ENCODE peak calls at places on chromosomes 16 and 17, in nine cellular contexts. Q, N, Y, C, L, W, Z, S and J are unnamed samples.
A peak's percentile ranks its signal among the peaks of the same experiment; 100 is the strongest.

GRCh38 chr17:77696151-77696719 is 262.3 kb upstream of the TNRC6C start:
- DNase-seq in Q (no peak), N (no peak), Y (no peak), C (peak; percentile 79), L (peak; percentile 30), W (peak; percentile 6), Z (no peak), S (no peak), J (no peak)

GRCh38 chr17:78300962-78301820 is 58.7 kb downstream of the SOCS3 start:
- DNase-seq in Q (no peak), N (no peak), Y (peak; percentile 36), C (no peak), L (no peak), W (no peak), Z (peak; percentile 37), S (no peak), J (no peak)

GRCh38 chr17:73769480-73769879 is 125.2 kb upstream of the SDK2 start:
- DNase-seq in Q (no peak), N (no peak), Y (no peak), C (no peak), L (no peak), W (no peak), Z (no peak), S (no peak), J (no peak)

GRCh38 chr16:50485232-50485631 is 63.0 kb upstream of the NKD1 start:
- DNase-seq in Q (no peak), N (no peak), Y (no peak), C (no peak), L (no peak), W (no peak), Z (no peak), S (no peak), J (no peak)

GRCh38 chr17:67128700-67129099 is 84.3 kb downstream of the CACNG1 start:
- DNase-seq in Q (no peak), N (no peak), Y (no peak), C (no peak), L (no peak), W (no peak), Z (no peak), S (no peak), J (no peak)

GRCh38 chr17:76204277-76204676 is 36.0 kb downstream of the RNF157 start:
- DNase-seq in Q (no peak), N (no peak), Y (no peak), C (no peak), L (no peak), W (no peak), Z (no peak), S (no peak), J (peak; percentile 50)

GRCh38 chr17:39547713-39548478 is 59.8 kb downstream of the NEUROD2 start:
- DNase-seq in Q (peak; percentile 65), N (peak; percentile 70), Y (peak; percentile 15), C (peak; percentile 59), L (peak; percentile 56), W (peak; percentile 78), Z (peak; percentile 90), S (peak; percentile 78), J (peak; percentile 55)

GRCh38 chr16:89102035-89102776 is 8.6 kb downstream of the ACSF3 start:
- DNase-seq in Q (no peak), N (peak; percentile 18), Y (no peak), C (no peak), L (no peak), W (no peak), Z (no peak), S (peak; percentile 79), J (no peak)

DNA sequence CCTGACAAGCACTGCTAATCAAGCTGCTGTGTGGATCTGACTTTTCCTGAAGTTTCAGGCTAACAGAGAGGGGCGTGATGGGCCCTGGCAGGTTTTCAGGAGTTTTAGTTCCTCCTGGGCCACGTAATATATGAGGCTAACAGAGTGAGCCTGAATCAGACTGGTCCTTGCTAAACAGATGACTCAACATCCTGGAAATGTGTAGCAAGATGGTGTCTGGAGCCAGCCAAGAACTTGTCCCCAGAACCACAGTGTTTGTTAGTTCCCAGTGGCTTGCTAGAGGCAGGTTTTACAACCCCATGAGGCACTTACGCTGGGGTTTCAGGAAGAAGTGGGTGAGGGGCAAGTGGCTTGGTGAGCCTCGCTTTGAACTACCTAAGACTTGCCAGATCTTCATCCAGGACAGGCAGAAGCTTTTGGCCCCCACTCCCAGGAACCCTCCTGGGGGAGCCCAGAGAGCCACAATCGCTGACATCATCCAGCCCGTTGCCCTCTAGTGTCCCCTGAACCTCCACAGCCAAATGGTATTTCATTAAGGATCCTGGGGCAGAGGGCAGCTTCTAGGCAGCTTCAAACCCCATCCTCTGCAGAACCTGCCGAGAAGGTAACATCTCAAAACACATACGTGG is 15.9 kb downstream of the TMEM92 start:
- DNase-seq in Q (no peak), N (peak; percentile 90), Y (peak; percentile 55), C (no peak), L (no peak), W (peak; percentile 79), Z (no peak), S (peak; percentile 82), J (peak; percentile 87)
- H3K27ac ChIP-seq in Q (no peak overlapping the region), N (peak overlapping the region; percentile 96), Y (peak overlapping the region; percentile 72), C (no peak overlapping the region), L (no peak overlapping the region), W (peak overlapping the region; percentile 83), Z (no peak overlapping the region), S (peak overlapping the region; percentile 43), J (peak overlapping the region; percentile 56)

DNA sequence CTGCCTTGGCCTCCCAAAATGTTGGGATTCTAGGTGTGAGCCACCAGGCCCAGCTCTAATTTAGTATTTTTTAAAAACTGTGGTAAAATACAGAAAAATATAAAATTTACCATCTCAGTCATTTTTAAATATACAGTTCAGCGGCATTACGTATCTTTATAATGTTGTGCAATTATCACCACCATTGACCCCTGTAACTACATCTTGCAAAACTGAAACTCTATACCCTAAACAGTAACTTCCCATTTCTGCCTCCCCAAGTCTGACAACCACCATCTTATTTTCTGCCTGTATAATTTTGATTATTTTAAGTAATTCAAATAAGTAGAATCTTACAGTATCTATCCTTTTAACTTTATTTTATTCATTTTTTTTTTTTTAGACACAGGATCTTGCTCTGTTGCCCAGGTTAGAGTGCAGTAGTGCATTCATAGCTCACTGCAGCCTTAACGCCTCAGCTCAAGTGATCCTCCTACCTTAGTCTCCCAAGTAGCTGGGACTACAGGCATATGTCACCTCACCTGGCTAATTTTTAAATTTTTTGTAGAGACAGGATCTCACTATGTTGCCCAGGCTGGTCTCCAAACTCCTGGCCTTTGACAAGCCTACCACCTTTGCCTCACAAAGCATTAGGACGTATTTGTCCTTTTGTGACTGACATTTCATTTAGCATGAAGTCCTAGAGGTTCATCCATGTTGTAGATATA is 10.9 kb upstream of the GGA2 start:
- DNase-seq in Q (no peak), N (no peak), Y (no peak), C (no peak), L (no peak), W (no peak), Z (peak; percentile 50), S (no peak), J (no peak)
- H3K36me3 ChIP-seq in Q (no peaks in the 10 kb centered on the region), N (peaks cover 3% of the 10 kb centered on the region), Y (peaks cover 17% of the 10 kb centered on the region), C (no peaks in the 10 kb centered on the region), L (peaks cover 21% of the 10 kb centered on the region), W (peaks cover 34% of the 10 kb centered on the region), Z (peaks cover 48% of the 10 kb centered on the region), S (no peaks in the 10 kb centered on the region), J (peaks cover 50% of the 10 kb centered on the region)

GRCh38 chr16:10599626-10600025 is 19.2 kb upstream of the EMP2 start:
- DNase-seq in Q (no peak), N (no peak), Y (no peak), C (no peak), L (no peak), W (no peak), Z (peak; percentile 62), S (no peak), J (no peak)

GRCh38 chr16:10597184-10597583 is 16.8 kb upstream of the EMP2 start:
- DNase-seq in Q (no peak), N (no peak), Y (no peak), C (no peak), L (no peak), W (no peak), Z (no peak), S (no peak), J (no peak)

GRCh38 chr16:10601444-10602401 is 21.3 kb upstream of the EMP2 start:
- DNase-seq in Q (no peak), N (no peak), Y (no peak), C (no peak), L (peak; percentile 85), W (peak; percentile 85), Z (no peak), S (peak; percentile 68), J (no peak)

GRCh38 chr16:10598157-10598556 is 17.8 kb upstream of the EMP2 start:
- DNase-seq in Q (no peak), N (no peak), Y (no peak), C (no peak), L (no peak), W (peak; percentile 83), Z (no peak), S (peak; percentile 92), J (no peak)

GRCh38 chr16:10600792-10601443 is 20.5 kb upstream of the EMP2 start:
- DNase-seq in Q (no peak), N (no peak), Y (no peak), C (no peak), L (no peak), W (peak; percentile 67), Z (no peak), S (no peak), J (no peak)
- H3K27ac ChIP-seq in Q (no peak overlapping the region), N (no peak overlapping the region), Y (no peak overlapping the region), C (no peak overlapping the region), L (peak overlapping the region; percentile 99), W (peak overlapping the region; percentile 70), Z (no peak overlapping the region), S (no peak overlapping the region), J (no peak overlapping the region)

GRCh38 chr16:84068783-84069464 is 26.3 kb upstream of the SLC38A8 start:
- DNase-seq in Q (no peak), N (no peak), Y (no peak), C (no peak), L (no peak), W (no peak), Z (no peak), S (no peak), J (no peak)

GRCh38 chr16:84068041-84068440 is 25.4 kb upstream of the SLC38A8 start:
- DNase-seq in Q (no peak), N (no peak), Y (no peak), C (no peak), L (no peak), W (no peak), Z (no peak), S (no peak), J (no peak)

GRCh38 chr16:84072014-84072413 is 29.4 kb upstream of the SLC38A8 start:
- DNase-seq in Q (no peak), N (no peak), Y (no peak), C (no peak), L (no peak), W (no peak), Z (no peak), S (no peak), J (no peak)

GRCh38 chr16:84069540-84069939 is 26.9 kb upstream of the SLC38A8 start:
- DNase-seq in Q (no peak), N (peak; percentile 67), Y (no peak), C (no peak), L (no peak), W (no peak), Z (no peak), S (no peak), J (no peak)

DNA sequence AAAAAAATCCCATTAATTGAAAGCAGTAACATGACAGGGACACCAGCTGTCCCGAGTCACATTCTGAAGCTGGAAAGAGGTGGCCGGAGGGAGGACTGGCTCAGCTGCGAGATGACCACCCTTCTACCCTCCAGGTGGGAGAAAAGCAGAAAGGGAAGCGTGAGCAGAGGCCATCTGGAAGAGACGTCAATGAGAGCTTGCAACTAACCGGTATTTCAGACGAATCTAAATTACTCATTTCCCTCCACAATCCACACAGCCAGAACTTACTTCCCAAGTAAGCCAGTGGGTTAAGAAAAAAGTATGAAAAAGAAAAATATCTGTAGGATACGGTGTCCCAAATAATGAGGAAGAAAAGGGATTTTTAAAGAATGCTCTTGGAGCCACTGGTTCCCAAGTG is 28.6 kb upstream of the SLC38A8 start:
- DNase-seq in Q (no peak), N (no peak), Y (no peak), C (no peak), L (no peak), W (no peak), Z (no peak), S (no peak), J (no peak)
- H3K36me3 ChIP-seq in Q (peaks cover 79% of the 10 kb centered on the region), N (peaks cover 20% of the 10 kb centered on the region), Y (peaks cover 40% of the 10 kb centered on the region), C (no peaks in the 10 kb centered on the region), L (peaks cover 66% of the 10 kb centered on the region), W (peaks cover 98% of the 10 kb centered on the region), Z (peaks cover 38% of the 10 kb centered on the region), S (peaks cover 17% of the 10 kb centered on the region), J (peaks cover 78% of the 10 kb centered on the region)